ENCODE peak calls at places on chromosomes 5 and 9, in seven cellular contexts. S, K, X, R, G, M and Y are unnamed samples.

GRCh38 chr5:147190236-147190815 is 44.5 kb upstream of the STK32A start:
- DNase-seq in S (no peak), K (no peak), X (no peak), R (no peak), G (no peak), M (no peak), Y (no peak)

GRCh38 chr9:93595461-93595860 is 19.1 kb downstream of the PHF2 start:
- DNase-seq in S (no peak), K (no peak), X (no peak), R (peak), G (no peak), M (no peak), Y (no peak)

GRCh38 chr5:136034976-136035375 is 6.2 kb downstream of the TGFBI start:
- DNase-seq in S (no peak), K (no peak), X (no peak), R (no peak), G (no peak), M (no peak), Y (no peak)

GRCh38 chr9:113633782-113634596 is 170.5 kb downstream of the RGS3 start:
- DNase-seq in S (peak), K (peak), X (no peak), R (no peak), G (no peak), M (no peak), Y (no peak)

GRCh38 chr5:176851871-176852270 is 41.5 kb downstream of the UNC5A start:
- DNase-seq in S (no peak), K (no peak), X (no peak), R (no peak), G (no peak), M (no peak), Y (no peak)

GRCh38 chr5:103014983-103015382 is 105.0 kb downstream of the GIN1 start:
- DNase-seq in S (no peak), K (peak), X (no peak), R (no peak), G (no peak), M (no peak), Y (no peak)

GRCh38 chr5:173793677-173794570 is 94.2 kb upstream of the CPEB4 start:
- DNase-seq in S (peak), K (no peak), X (peak), R (peak), G (no peak), M (no peak), Y (no peak)

GRCh38 chr9:2013688-2014087 is 1.5 kb upstream of the SMARCA2 start:
- DNase-seq in S (no peak), K (peak), X (no peak), R (no peak), G (no peak), M (no peak), Y (no peak)

GRCh38 chr5:574906-575305 is 37.2 kb upstream of the CEP72 start:
- DNase-seq in S (no peak), K (no peak), X (no peak), R (no peak), G (no peak), M (no peak), Y (no peak)

GRCh38 chr9:129887210-129888084 is 52.2 kb downstream of the USP20 start:
- DNase-seq in S (no peak), K (peak), X (no peak), R (no peak), G (peak), M (no peak), Y (no peak)

GRCh38 chr5:179796877-179797608 is 3.3 kb downstream of the LTC4S start:
- DNase-seq in S (peak), K (no peak), X (no peak), R (peak), G (peak), M (no peak), Y (no peak)

GRCh38 chr9:14018061-14018460 is 295.9 kb downstream of the NFIB start:
- DNase-seq in S (no peak), K (peak), X (no peak), R (peak), G (no peak), M (no peak), Y (no peak)

GRCh38 chr9:132456241-132456640 is 46.2 kb downstream of the CFAP77 start:
- DNase-seq in S (no peak), K (no peak), X (no peak), R (no peak), G (no peak), M (no peak), Y (no peak)

GRCh38 chr9:129289131-129289731 is 111.2 kb upstream of the IER5L start:
- DNase-seq in S (no peak), K (no peak), X (no peak), R (peak), G (no peak), M (no peak), Y (no peak)

GRCh38 chr9:86735772-86736458 is 211.4 kb downstream of the GAS1 start:
- DNase-seq in S (no peak), K (no peak), X (no peak), R (peak), G (no peak), M (no peak), Y (no peak)

GRCh38 chr5:150488519-150489357 is 19.2 kb upstream of the NDST1 start:
- DNase-seq in S (no peak), K (peak), X (peak), R (peak), G (peak), M (no peak), Y (peak)
- H3K4me3 ChIP-seq in S (no peak), K (peak), X (no peak), R (no peak), G (no peak), M (no peak), Y (no peak)

GRCh38 chr5:112419050-112419595 is at the start of gene EPB41L4A:
- DNase-seq in S (peak), K (no peak), X (peak), R (peak), G (peak), M (no peak), Y (peak)
- H3K27ac ChIP-seq in S (peak), K (no peak), X (peak), R (peak), G (peak), M (no peak), Y (peak)

DNA sequence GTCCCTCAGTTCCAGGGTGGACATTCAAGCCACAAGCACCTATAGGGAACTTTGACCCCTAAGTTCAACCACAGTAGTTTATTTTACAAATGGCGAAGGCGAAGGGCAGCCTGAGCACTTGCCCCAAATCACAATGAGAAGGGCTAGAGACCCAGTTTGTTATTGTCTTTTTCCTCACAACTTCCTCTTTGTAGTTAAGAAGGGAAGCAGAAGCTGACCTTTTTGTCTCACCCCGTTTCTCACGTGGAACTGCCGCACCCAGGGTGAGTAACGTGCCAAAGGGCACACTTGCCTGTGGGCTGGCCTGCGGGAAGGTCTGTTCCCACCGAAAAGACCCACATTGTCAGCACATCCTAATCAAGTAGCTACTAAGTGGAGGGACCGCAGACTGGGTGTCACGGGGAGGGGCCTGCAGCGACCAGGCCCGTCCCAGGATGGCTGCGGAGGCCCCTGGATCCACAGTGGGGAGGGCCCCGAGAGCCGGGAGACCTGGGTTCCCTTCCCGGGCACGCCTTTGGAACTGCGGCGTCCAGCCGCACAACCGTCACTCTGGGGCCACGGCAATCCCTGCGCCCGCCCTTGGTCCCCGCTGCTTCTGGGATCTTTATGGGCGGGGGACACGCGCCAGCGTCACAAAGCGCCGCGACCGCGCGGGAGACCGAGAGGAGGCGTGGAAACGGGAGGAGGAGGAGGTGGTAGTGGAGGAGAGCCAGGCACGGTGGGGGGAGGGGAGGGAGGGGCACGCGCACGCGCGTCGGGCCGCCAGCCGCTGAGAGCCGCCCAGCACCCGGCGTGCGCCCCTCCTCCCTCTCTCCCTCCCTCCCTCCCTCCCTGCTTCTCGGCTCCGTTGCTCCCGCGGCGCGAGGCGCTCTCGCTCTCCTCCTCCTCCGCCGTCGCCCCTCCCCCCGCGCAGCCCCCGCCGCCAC is at the start of gene UBE2R2:
- DNase-seq in S (peak), K (peak), X (peak), R (peak), G (peak), M (peak), Y (peak)
- TF ChIP-seq POLR2A in S (peak), K (peak), X (no peak), R (peak), G (peak), M (peak), Y (peak)

GRCh38 chr9:130939405-130939941 is 426 bp upstream of the FIBCD1 start:
- DNase-seq in S (no peak), K (peak), X (no peak), R (no peak), G (no peak), M (no peak), Y (no peak)
- H3K4me3 ChIP-seq in S (peak), K (peak), X (peak), R (no peak), G (peak), M (peak), Y (peak)

DNA sequence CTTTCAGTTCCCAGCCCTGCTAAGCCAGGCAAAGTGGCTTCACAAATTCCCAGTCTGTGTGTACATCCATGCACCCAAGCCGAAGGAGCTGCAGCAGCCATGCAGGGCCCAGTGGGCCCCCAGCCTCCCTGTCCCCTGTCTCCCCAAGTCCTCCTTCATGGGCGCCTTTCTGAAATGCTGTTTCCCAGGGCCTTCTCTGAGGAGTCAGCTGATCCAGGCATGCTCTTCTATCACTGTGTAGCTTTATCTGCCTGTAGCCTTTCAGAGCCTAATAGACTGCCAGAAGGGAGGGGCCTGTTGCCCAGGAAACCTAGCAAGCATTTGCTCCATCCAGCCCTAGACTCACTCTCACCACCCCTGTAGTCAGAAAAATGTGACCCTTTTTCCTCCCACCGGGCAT is 47.5 kb upstream of the SHC3 start:
- DNase-seq in S (no peak), K (peak), X (no peak), R (no peak), G (peak), M (peak), Y (no peak)
- H3K27ac ChIP-seq in S (no peak), K (peak), X (no peak), R (no peak), G (peak), M (peak), Y (no peak)

GRCh38 chr9:18516514-18516913 is 42.6 kb downstream of the ADAMTSL1 start:
- DNase-seq in S (no peak), K (no peak), X (no peak), R (no peak), G (no peak), M (no peak), Y (no peak)
- TF ChIP-seq POLR2A in S (no peak), K (no peak), X (no peak), R (no peak), G (no peak), M (no peak), Y (no peak)

DNA sequence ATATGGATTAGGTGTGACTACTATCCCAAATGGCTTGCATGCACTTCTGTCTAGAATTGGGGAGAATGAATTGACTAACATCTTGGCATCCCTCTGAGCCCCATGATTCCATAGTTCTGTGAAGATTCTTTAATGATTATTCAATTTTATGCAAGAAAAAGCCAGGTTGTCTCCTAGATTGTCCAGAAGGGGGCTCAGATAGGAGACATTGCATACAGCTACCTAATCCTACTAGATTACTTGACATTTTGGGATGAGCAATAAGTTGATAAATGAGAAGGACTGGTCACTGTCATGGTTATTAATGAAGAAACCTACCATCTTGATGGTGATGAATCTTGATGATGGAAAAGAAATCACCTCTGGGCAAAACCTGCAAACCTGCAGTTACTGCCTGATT is 117.0 kb downstream of the CARTPT start:
- DNase-seq in S (no peak), K (peak), X (no peak), R (no peak), G (no peak), M (no peak), Y (no peak)
- H3K4me3 ChIP-seq in S (no peak), K (no peak), X (no peak), R (no peak), G (no peak), M (no peak), Y (no peak)